ENCODE peak calls at places on chromosomes 5 and 9, in eight cellular contexts. V is H7; H is activated naive CD4-positive, alpha-beta T cell; F is adipocyte; I is naive thymus-derived CD4-positive, alpha-beta T cell; O is stimulated activated CD8-positive, alpha-beta memory T cell treated with anti-CD3 and anti-CD28 coated beads, Interleukin-15, amount 100 ng/mL, for 1 hour; Q is frontal cortex; J is HT1080. K is an unnamed sample.

GRCh38 chr9:130956636-130957450 is 17.8 kb upstream of the FIBCD1 start:
- DNase-seq in V (peak), I (no peak), F (no peak), O (no peak), J (no peak), H (no peak), Q (no peak), K (no peak)

GRCh38 chr5:111099058-111099778 is 7.1 kb downstream of the WDR36 start:
- DNase-seq in O (no peak), I (no peak), F (peak), V (no peak), H (no peak), Q (no peak), J (no peak), K (no peak)

GRCh38 chr5:157303667-157304327 is 37.9 kb downstream of the CYFIP2 start:
- DNase-seq in O (no peak), F (no peak), I (peak), J (no peak), V (peak), H (peak), Q (no peak), K (no peak)

GRCh38 chr5:145554399-145554798 is 280.7 kb downstream of the PRELID2 start:
- DNase-seq in V (no peak), J (peak), F (peak), H (no peak), Q (no peak), I (no peak), O (no peak), K (peak)

GRCh38 chr5:143456952-143457547 is 53.6 kb upstream of the NR3C1 start:
- DNase-seq in Q (no peak), F (peak), I (no peak), V (no peak), J (peak), O (no peak), H (no peak), K (no peak)

GRCh38 chr5:109865636-109866035 is 175.9 kb downstream of the MAN2A1 start:
- DNase-seq in V (no peak), J (peak), F (peak), H (no peak), Q (no peak), O (no peak), I (no peak), K (no peak)

GRCh38 chr5:142671801-142672200 is 14.1 kb downstream of the FGF1 start:
- DNase-seq in Q (no peak), H (no peak), I (no peak), F (peak), V (no peak), O (no peak), J (peak), K (no peak)

GRCh38 chr5:31585519-31586270 is 53.2 kb upstream of the PDZD2 start:
- DNase-seq in Q (no peak), I (no peak), O (no peak), F (peak), J (peak), H (no peak), V (no peak), K (no peak)

GRCh38 chr5:172303090-172303995 is 19.8 kb upstream of the UBTD2 start:
- DNase-seq in Q (no peak), O (no peak), H (no peak), V (no peak), J (peak), F (peak), I (no peak), K (no peak)

GRCh38 chr5:67824852-67825251 is 390.7 kb upstream of the PIK3R1 start:
- DNase-seq in H (no peak), J (no peak), I (no peak), Q (no peak), O (no peak), F (no peak), V (no peak), K (no peak)

GRCh38 chr9:15295761-15296405 is 11.1 kb downstream of the TTC39B start:
- DNase-seq in J (peak), Q (no peak), I (peak), H (no peak), O (no peak), V (no peak), F (peak), K (no peak)

GRCh38 chr9:88593537-88594185 is 58.7 kb downstream of the NXNL2 start:
- DNase-seq in J (peak), H (peak), F (peak), V (no peak), Q (no peak), O (peak), I (peak), K (no peak)

GRCh38 chr5:154677921-154678320 is 77.3 kb upstream of the LARP1 start:
- DNase-seq in V (peak), J (no peak), H (no peak), F (peak), Q (no peak), O (no peak), I (no peak), K (no peak)

GRCh38 chr5:54874337-54875021 is 110.9 kb downstream of the ESM1 start:
- DNase-seq in H (no peak), O (no peak), F (peak), J (peak), V (no peak), I (no peak), Q (no peak), K (no peak)

GRCh38 chr9:22446589-22446949 is at the start of gene DMRTA1:
- DNase-seq in V (peak), J (peak), Q (peak), I (no peak), O (no peak), H (no peak), F (peak), K (peak)

GRCh38 chr9:121150188-121150587 is 51.5 kb downstream of the RAB14 start:
- DNase-seq in O (no peak), I (no peak), V (no peak), J (no peak), Q (no peak), F (no peak), H (no peak), K (no peak)

GRCh38 chr5:112625586-112625985 is 112.1 kb upstream of the APC start:
- DNase-seq in I (no peak), H (no peak), J (no peak), Q (no peak), F (no peak), O (no peak), V (no peak), K (no peak)

GRCh38 chr9:17757816-17758215 is 178.9 kb downstream of the SH3GL2 start:
- DNase-seq in J (peak), H (no peak), Q (no peak), O (no peak), F (no peak), V (no peak), I (no peak), K (no peak)

GRCh38 chr9:81717747-81718077 is 28.4 kb upstream of the TLE1 start:
- DNase-seq in H (no peak), O (no peak), F (no peak), J (no peak), Q (peak), V (no peak), I (no peak), K (no peak)

GRCh38 chr5:69271376-69271775 is 36.7 kb downstream of the CDK7 start:
- DNase-seq in H (no peak), O (no peak), V (no peak), I (peak), J (peak), F (peak), Q (no peak), K (no peak)

GRCh38 chr9:106862115-106862945 is 636 bp upstream of the ZNF462 start:
- DNase-seq in F (peak), I (no peak), O (no peak), J (no peak), H (no peak), Q (peak), V (peak), K (peak)

GRCh38 chr9:18459958-18460584 is 13.9 kb upstream of the ADAMTSL1 start:
- DNase-seq in J (peak), Q (no peak), F (peak), O (no peak), I (no peak), V (no peak), H (no peak), K (no peak)

GRCh38 chr9:120715331-120715924 is 1.2 kb upstream of the MEGF9 start:
- DNase-seq in J (peak), F (peak), I (no peak), H (no peak), V (peak), O (no peak), Q (no peak), K (no peak)

GRCh38 chr5:97923997-97924396 is 741.0 kb upstream of the RIOK2 start:
- DNase-seq in H (no peak), I (no peak), O (no peak), V (no peak), Q (no peak), J (no peak), F (no peak), K (no peak)

GRCh38 chr9:137757139-137757538 is 120.4 kb upstream of the CACNA1B start:
- DNase-seq in J (no peak), Q (no peak), I (no peak), V (no peak), O (no peak), H (no peak), F (no peak), K (no peak)

GRCh38 chr5:15763754-15764153 is 263.8 kb downstream of the FBXL7 start:
- DNase-seq in Q (no peak), I (no peak), H (no peak), F (peak), J (no peak), O (no peak), V (no peak), K (no peak)

GRCh38 chr5:132425009-132425937 is 55.8 kb downstream of the SLC22A5 start:
- DNase-seq in Q (no peak), H (peak), O (no peak), F (peak), I (peak), J (peak), V (peak), K (no peak)

GRCh38 chr5:35198096-35198495 is 32.2 kb downstream of the PRLR start:
- DNase-seq in F (peak), O (no peak), J (peak), Q (no peak), H (no peak), I (no peak), V (no peak), K (no peak)

GRCh38 chr5:158789441-158789840 is 310.3 kb downstream of the EBF1 start:
- DNase-seq in I (no peak), H (no peak), Q (no peak), J (no peak), V (no peak), O (no peak), F (no peak), K (no peak)

GRCh38 chr5:76689321-76690026 is 26.5 kb upstream of the F2R start:
- DNase-seq in Q (no peak), O (no peak), F (peak), I (no peak), V (no peak), H (no peak), J (peak), K (no peak)

GRCh38 chr5:144468542-144468941 is 297.9 kb downstream of the KCTD16 start:
- DNase-seq in O (no peak), F (peak), I (no peak), Q (no peak), H (no peak), V (no peak), J (no peak), K (no peak)

GRCh38 chr9:80410106-80410505 is 838.3 kb downstream of the TLE4 start:
- DNase-seq in H (no peak), J (no peak), V (peak), Q (no peak), O (no peak), I (no peak), F (peak), K (peak)

GRCh38 chr5:32223972-32224608 is 50.0 kb upstream of the GOLPH3 start:
- DNase-seq in H (no peak), J (peak), I (no peak), O (no peak), Q (no peak), V (peak), F (peak), K (no peak)

K was measured in C1 segment of cervical spinal cord.